ENCODE peak calls at places on chromosomes 7 and 10, in four cellular contexts. P is neural progenitor cell, K is HepG2, N is Caco-2. B is an unnamed sample. For H3K4me1, the result is how much of the 10 kb centered on the place peaks cover.

GRCh38 chr10:89073719-89074118 is 83.1 kb downstream of the FAS start:
- DNase-seq in K (no peak), N (no peak), P (no peak), B (no peak)

GRCh38 chr7:30987936-30988335 is 24.2 kb downstream of the GHRHR start:
- DNase-seq in K (no peak), N (no peak), P (no peak), B (no peak)

GRCh38 chr7:114718861-114719260 is 203.0 kb upstream of the MDFIC start:
- DNase-seq in P (no peak), K (no peak), N (no peak), B (no peak)

GRCh38 chr10:30270247-30270646 is 78.8 kb downstream of the MTPAP start:
- DNase-seq in P (no peak), K (no peak), N (no peak), B (no peak)

GRCh38 chr7:120274482-120274881 is 1.5 kb downstream of the KCND2 start:
- DNase-seq in P (peak), N (no peak), K (no peak), B (no peak)

GRCh38 chr10:17406036-17406834 is 48.2 kb downstream of the ST8SIA6 start:
- DNase-seq in N (peak), P (peak), K (no peak), B (peak)

GRCh38 chr7:27277628-27278027 is 35.0 kb downstream of the EVX1 start:
- DNase-seq in N (peak), P (no peak), K (peak), B (peak)

GRCh38 chr7:38728145-38728544 is 97.0 kb upstream of the AMPH start:
- DNase-seq in N (no peak), K (no peak), P (no peak), B (no peak)

GRCh38 chr10:72567421-72567820 is 58.5 kb downstream of the MICU1 start:
- DNase-seq in K (no peak), N (no peak), P (no peak), B (no peak)

GRCh38 chr7:44376429-44377133 is 51.2 kb upstream of the CAMK2B start:
- DNase-seq in N (no peak), K (no peak), P (no peak), B (no peak)

GRCh38 chr10:94002156-94002555 is 8.4 kb downstream of the PLCE1 start:
- DNase-seq in K (no peak), P (no peak), N (no peak), B (no peak)

DNA sequence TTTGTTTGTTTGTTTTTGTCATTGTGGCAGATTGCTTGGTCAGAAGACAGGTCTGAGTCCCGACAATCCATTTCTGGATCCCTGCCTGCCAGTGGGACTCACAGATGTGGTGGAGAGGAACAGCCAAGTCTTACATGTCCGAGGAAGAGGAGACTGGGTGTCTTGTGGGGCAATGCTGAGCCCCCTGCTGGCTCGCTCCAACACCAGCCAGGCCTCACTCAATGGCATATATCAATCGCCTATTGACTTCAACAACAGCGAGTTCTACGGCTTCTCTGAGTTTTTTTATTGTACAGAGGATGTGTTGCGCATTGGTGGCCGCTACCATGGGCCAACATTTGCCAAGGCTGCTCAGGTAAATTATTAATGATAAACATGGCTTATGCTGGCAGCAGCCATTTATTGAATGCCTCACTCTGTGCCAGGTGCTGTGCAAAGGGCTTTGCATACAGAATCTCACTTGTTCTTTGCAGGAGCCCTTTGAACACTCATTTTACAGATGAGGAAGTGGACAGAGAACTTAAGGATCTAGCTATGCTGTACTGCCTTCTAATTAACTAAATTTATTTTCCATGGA is 33.3 kb downstream of the COX15 start:
- DNase-seq in P (no peak), K (no peak), N (peak), B (no peak)
- TF ChIP-seq CTCF in P (no peak), K (peak), N (peak), B (peak)

GRCh38 chr10:62506371-62506770 is 132.2 kb downstream of the ZNF365 start:
- DNase-seq in P (peak), K (no peak), N (no peak), B (no peak)

GRCh38 chr10:62503871-62504270 is 129.7 kb downstream of the ZNF365 start:
- DNase-seq in K (no peak), P (no peak), N (no peak), B (no peak)

GRCh38 chr10:62498271-62498670 is 124.1 kb downstream of the ZNF365 start:
- DNase-seq in K (no peak), N (no peak), P (no peak), B (no peak)

GRCh38 chr10:62501547-62501946 is 127.4 kb downstream of the ZNF365 start:
- DNase-seq in K (no peak), N (no peak), P (no peak), B (peak)

GRCh38 chr10:62502995-62503613 is 128.9 kb downstream of the ZNF365 start:
- DNase-seq in K (no peak), P (no peak), N (no peak), B (no peak)
- H3K4me1 ChIP-seq in K (under half), P (under half), N (under half), B (under half)

GRCh38 chr7:150388306-150388705 is 9.2 kb downstream of the ZNF775 start:
- DNase-seq in N (no peak), P (peak), K (no peak), B (no peak)

GRCh38 chr7:150385240-150385830 is 6.2 kb downstream of the ZNF775 start:
- DNase-seq in P (peak), N (no peak), K (no peak), B (no peak)

GRCh38 chr7:150390206-150390605 is 11.1 kb downstream of the ZNF775 start:
- DNase-seq in P (no peak), N (no peak), K (no peak), B (no peak)

GRCh38 chr7:150389532-150389816 is 10.3 kb downstream of the ZNF775 start:
- DNase-seq in K (no peak), N (no peak), P (no peak), B (no peak)

GRCh38 chr7:150388709-150389531 is 9.8 kb downstream of the ZNF775 start:
- DNase-seq in P (peak), K (peak), N (no peak), B (peak)
- TF ChIP-seq CTCF in P (peak), K (peak), N (no peak), B (peak)

GRCh38 chr10:100886099-100886498 is 26.7 kb upstream of the SLF2 start:
- DNase-seq in N (no peak), P (no peak), K (no peak), B (no peak)
- H3K4me1 ChIP-seq in N (under half), P (under half), K (half or more), B (under half)

DNA sequence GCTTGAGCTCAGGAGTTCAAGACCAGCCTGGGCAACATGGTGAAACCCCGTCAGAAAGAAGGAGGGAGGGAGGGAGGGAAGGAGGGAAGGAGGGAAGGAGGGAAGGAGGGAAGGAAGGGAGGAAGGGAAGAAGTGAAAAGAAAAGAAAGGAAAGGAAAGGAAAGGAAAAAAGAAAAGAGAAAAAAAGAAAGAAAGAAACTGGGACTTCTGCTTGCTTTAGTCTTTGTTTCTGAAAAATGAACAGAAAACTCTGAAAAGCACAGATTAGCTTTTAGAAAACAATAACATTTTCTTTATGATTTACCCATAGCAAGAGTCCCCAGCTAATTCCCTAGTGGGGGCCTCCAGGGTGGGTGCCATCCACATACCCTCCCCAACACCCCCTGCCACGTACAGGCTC is 46.8 kb downstream of the ATOH7 start:
- DNase-seq in N (no peak), P (no peak), K (no peak), B (no peak)
- TF ChIP-seq CTCF in N (no peak), P (no peak), K (no peak), B (no peak)

GRCh38 chr7:36205844-36206243 is 52.8 kb downstream of the EEPD1 start:
- DNase-seq in K (no peak), P (peak), N (no peak), B (no peak)
- H3K4me1 ChIP-seq in K (half or more), P (under half), N (under half), B (under half)

B was measured in hepatocyte.